ENCODE peak calls at places on chromosomes 13 and 19, in six cellular contexts. D is HT-29; L is AG08396; X is adipocyte; N is activated CD4-positive, alpha-beta T cell treated with anti-CD3 and anti-CD28 coated beads, Interleukin-2, amount 10 ng/mL, durations not matched to agents 7 days and 5 days; V is AG10803. W is an unnamed sample.

GRCh38 chr13:100394005-100394695 is 194.4 kb downstream of the GGACT start:
- DNase-seq in D (no peak), L (peak), X (peak), N (peak), V (peak), W (no peak)

GRCh38 chr13:110393761-110394160 is 86.7 kb downstream of the COL4A2 start:
- DNase-seq in D (no peak), L (no peak), X (no peak), N (no peak), V (no peak), W (no peak)

GRCh38 chr13:109816979-109817275 is 30.5 kb upstream of the IRS2 start:
- DNase-seq in D (no peak), L (peak), X (peak), N (no peak), V (peak), W (no peak)

GRCh38 chr19:51799998-51800848 is 5.3 kb downstream of the FPR3 start:
- DNase-seq in D (no peak), L (no peak), X (no peak), N (no peak), V (no peak), W (no peak)

GRCh38 chr13:98411617-98412310 is 165.1 kb downstream of the STK24 start:
- DNase-seq in D (no peak), L (no peak), X (no peak), N (no peak), V (peak), W (no peak)

GRCh38 chr19:15313649-15314279 is 18.6 kb downstream of the BRD4 start:
- DNase-seq in D (no peak), L (no peak), X (no peak), N (no peak), V (no peak), W (no peak)

GRCh38 chr19:2045501-2046045 is 5.5 kb downstream of the MKNK2 start:
- DNase-seq in D (no peak), L (no peak), X (no peak), N (no peak), V (no peak), W (no peak)

GRCh38 chr13:85520445-85520844 is 278.8 kb downstream of the SLITRK6 start:
- DNase-seq in D (no peak), L (peak), X (peak), N (no peak), V (peak), W (no peak)

GRCh38 chr13:58584610-58585009 is 953.1 kb downstream of the PCDH17 start:
- DNase-seq in D (no peak), L (no peak), X (no peak), N (no peak), V (no peak), W (no peak)

W was measured in activated T-helper 1 cell treated with anti-CD3 and anti-CD28 coated beads, Interleukin-2, amount 50 U/mL, for 16 hours.